ENCODE peak calls at places on chromosomes 4 and X, in six cellular contexts. K is fibroblast of lung, O is PC-3, X is endothelial cell of umbilical vein, R is mammary epithelial cell, E is GM23338. N is an unnamed sample.

GRCh38 chr4:109735566-109736454 is 5.9 kb upstream of the PLA2G12A start:
- DNase-seq in E (no peak), O (no peak), R (no peak), X (no peak), K (no peak), N (no peak)

GRCh38 chr4:187474238-187474637 is 521.3 kb upstream of the ZFP42 start:
- DNase-seq in E (no peak), O (no peak), K (no peak), R (no peak), X (no peak), N (no peak)

GRCh38 chr4:62517721-62518120 is 1317.6 kb downstream of the ADGRL3 start:
- DNase-seq in K (no peak), O (no peak), E (no peak), R (peak), X (no peak), N (no peak)

GRCh38 chrX:140524556-140524955 is 19.7 kb upstream of the SOX3 start:
- DNase-seq in K (no peak), R (no peak), O (peak), X (no peak), E (peak), N (no peak)

GRCh38 chr4:168265327-168265726 is 53.2 kb downstream of the DDX60 start:
- DNase-seq in O (no peak), R (no peak), K (no peak), E (no peak), X (no peak), N (no peak)

GRCh38 chr4:186739802-186740434 is 16.3 kb upstream of the FAT1 start:
- DNase-seq in R (no peak), E (no peak), O (no peak), K (no peak), X (no peak), N (no peak)

GRCh38 chr4:106369456-106370060 is 980 bp upstream of the GIMD1 start:
- DNase-seq in X (peak), K (peak), E (peak), O (peak), R (peak), N (peak)

GRCh38 chrX:10755477-10756334 is 135.3 kb upstream of the MID1 start:
- DNase-seq in E (peak), R (no peak), O (no peak), K (peak), X (peak), N (peak)

GRCh38 chr4:156291317-156291716 is 337.7 kb upstream of the CTSO start:
- DNase-seq in E (no peak), X (no peak), K (peak), O (peak), R (peak), N (peak)

GRCh38 chrX:49862093-49862492 is 17.2 kb upstream of the USP27X start:
- DNase-seq in O (no peak), X (no peak), E (no peak), R (no peak), K (no peak), N (no peak)

GRCh38 chrX:27555514-27555913 is 34.6 kb upstream of the DCAF8L2 start:
- DNase-seq in K (peak), O (peak), E (peak), X (peak), R (peak), N (peak)

GRCh38 chr4:74308215-74308614 is at the start of gene EPGN:
- DNase-seq in O (peak), E (no peak), R (peak), K (no peak), X (no peak), N (peak)

GRCh38 chr4:142005519-142005918 is 369.1 kb downstream of the IL15 start:
- DNase-seq in K (no peak), X (no peak), O (no peak), R (no peak), E (no peak), N (no peak)

GRCh38 chr4:157616741-157617472 is 396.4 kb downstream of the GRIA2 start:
- DNase-seq in O (no peak), K (no peak), E (no peak), X (no peak), R (no peak), N (no peak)

GRCh38 chr4:148058160-148058859 is 326.4 kb downstream of the ARHGAP10 start:
- DNase-seq in K (no peak), E (no peak), X (no peak), R (no peak), O (no peak), N (no peak)

GRCh38 chrX:120452131-120452530 is 17.0 kb downstream of the LAMP2 start:
- DNase-seq in R (no peak), O (peak), K (peak), X (peak), E (peak), N (peak)

GRCh38 chr4:6478546-6479220 is 6.3 kb upstream of the PPP2R2C start:
- DNase-seq in K (no peak), R (no peak), X (no peak), E (no peak), O (no peak), N (no peak)

GRCh38 chr4:16085822-16086221 is 2.0 kb upstream of the PROM1 start:
- DNase-seq in R (no peak), E (no peak), O (no peak), K (no peak), X (no peak), N (no peak)

GRCh38 chrX:16479206-16479869 is 170.6 kb upstream of the S100G start:
- DNase-seq in R (peak), X (peak), E (no peak), O (peak), K (peak), N (no peak)

GRCh38 chr4:4784379-4784778 is 75.1 kb upstream of the MSX1 start:
- DNase-seq in K (no peak), X (no peak), R (no peak), O (no peak), E (no peak), N (no peak)

GRCh38 chr4:88442636-88443260 is 14.2 kb upstream of the HERC5 start:
- DNase-seq in K (no peak), E (peak), O (no peak), R (no peak), X (no peak), N (peak)

GRCh38 chrX:15142084-15142715 is 127.7 kb downstream of the ASB9 start:
- DNase-seq in R (peak), K (no peak), O (no peak), E (no peak), X (no peak), N (no peak)

GRCh38 chr4:183436417-183436816 is 8.0 kb upstream of the CDKN2AIP start:
- DNase-seq in K (no peak), X (no peak), E (peak), O (no peak), R (no peak), N (no peak)

GRCh38 chrX:100407147-100407783 is 2.8 kb downstream of the PCDH19 start:
- DNase-seq in K (no peak), O (no peak), R (no peak), X (no peak), E (peak), N (no peak)
- TF ChIP-seq EZH2 in K (no peak), O (no peak), R (no peak), X (no peak), E (peak), N (no peak)

GRCh38 chr4:48490012-48490679 is at the start of gene ZAR1:
- DNase-seq in O (no peak), K (no peak), R (no peak), X (no peak), E (peak), N (no peak)

GRCh38 chr4:48489683-48490011 is 405 bp upstream of the ZAR1 start:
- DNase-seq in E (peak), R (no peak), K (no peak), O (no peak), X (no peak), N (no peak)

GRCh38 chr4:48491514-48492176 is 1.6 kb downstream of the ZAR1 start:
- DNase-seq in E (peak), K (no peak), X (no peak), R (no peak), O (no peak), N (no peak)

GRCh38 chr4:48493485-48494100 is 3.5 kb downstream of the ZAR1 start:
- DNase-seq in E (no peak), O (no peak), X (no peak), R (no peak), K (peak), N (peak)

GRCh38 chr4:48490680-48491513 is 845 bp downstream of the ZAR1 start:
- DNase-seq in E (peak), X (no peak), K (no peak), O (no peak), R (no peak), N (no peak)
- TF ChIP-seq EZH2 in E (no peak), X (peak), K (peak), O (no peak), R (no peak), N (no peak)

GRCh38 chrX:153411988-153412574 is 809 bp downstream of the ZFP92 start:
- DNase-seq in R (peak), E (no peak), X (no peak), K (no peak), O (no peak), N (no peak)
- TF ChIP-seq EZH2 in R (no peak), E (no peak), X (no peak), K (no peak), O (no peak), N (no peak)

DNA sequence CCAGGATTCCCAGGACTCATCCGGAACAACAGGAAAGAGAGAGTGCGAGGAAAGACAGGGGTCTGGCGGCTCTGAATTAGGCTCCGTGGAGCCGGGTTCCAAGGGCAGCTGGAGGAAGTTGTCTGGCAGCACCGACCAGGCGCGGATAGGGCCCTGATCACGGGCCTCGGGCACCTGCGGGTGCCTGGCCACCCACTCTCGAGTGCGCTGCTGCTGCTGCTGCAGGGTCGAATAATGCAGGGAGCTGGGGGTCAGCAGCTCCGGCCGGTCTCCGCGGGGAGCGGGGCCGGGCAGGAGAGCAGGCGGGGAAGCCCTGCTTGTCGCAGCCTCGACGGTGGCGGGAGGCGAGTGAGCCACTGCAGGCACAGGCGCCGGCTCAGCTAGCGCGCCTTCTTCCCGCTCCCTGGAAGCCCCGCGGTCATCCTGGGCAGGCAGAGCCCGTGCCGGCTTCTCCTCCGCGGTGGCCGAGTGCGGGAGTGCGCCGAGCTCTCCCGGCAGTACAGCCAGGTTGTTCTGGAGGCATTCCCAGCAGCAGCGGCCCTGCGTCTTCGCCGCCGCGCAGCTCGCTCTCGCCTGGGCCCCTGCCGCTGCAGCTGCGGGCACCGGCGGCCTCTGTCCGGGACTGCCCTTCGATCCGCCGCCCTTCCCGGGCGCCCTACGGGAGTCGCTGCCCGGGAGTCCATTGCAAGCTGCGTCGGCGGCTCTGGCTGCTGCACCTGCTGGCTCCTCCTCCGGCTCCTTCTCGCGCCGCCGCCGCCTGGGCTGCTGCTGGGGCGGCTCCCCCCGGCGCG is 1.0 kb downstream of the SOWAHB start:
- DNase-seq in K (peak), X (peak), O (peak), R (peak), E (peak), N (peak)
- TF ChIP-seq EZH2 in K (peak), X (peak), O (no peak), R (no peak), E (peak), N (no peak)

DNA sequence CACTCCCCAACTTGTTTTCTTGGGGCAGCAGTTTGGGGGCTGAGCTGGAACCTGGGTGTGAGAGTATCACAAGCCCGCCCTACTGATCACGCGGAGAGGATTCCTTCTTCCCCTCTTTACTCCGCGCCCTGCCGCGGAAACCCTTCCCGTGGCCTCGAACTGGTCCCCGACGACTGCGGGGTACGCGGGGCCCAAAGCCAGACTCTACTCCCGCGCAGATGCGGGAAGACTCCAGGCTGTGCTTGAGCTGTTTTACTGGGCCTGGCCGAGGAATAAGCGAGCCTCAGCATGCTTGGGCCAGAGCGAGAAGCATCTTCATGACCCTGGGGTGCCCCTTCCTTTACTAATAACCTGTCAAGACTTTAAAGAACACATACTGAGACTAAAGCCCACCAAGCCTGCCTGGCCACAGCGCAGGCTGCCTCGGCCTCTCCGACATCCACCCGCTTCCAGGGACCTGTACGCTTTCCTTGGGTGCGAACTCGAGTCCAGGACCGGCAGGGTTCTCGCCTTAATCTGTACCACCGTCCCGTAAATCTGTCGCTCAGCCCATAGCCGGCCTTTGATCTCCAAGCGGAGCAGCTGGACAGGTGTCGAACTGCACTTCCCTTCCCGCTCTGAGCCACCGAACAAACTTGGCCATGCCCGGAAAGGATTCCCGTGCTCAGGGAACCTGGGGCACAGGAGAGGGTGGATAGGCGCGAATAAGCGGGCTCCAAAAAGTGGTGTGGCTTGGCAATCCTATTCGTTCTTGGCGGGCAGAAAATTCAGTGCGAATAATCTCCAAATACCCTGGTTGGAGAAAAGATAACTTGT is 55.0 kb upstream of the TMEM33 start:
- DNase-seq in R (no peak), X (no peak), O (no peak), K (no peak), E (peak), N (no peak)
- TF ChIP-seq EZH2 in R (peak), X (peak), O (no peak), K (peak), E (peak), N (peak)